ENCODE peak calls at places on chromosomes 4 and X, in ten cellular contexts. N is lower leg skin, A is bronchial epithelial cell, U is fibroblast of lung, T is WTC11, S is upper lobe of right lung, O is lower lobe of right lung, C is Calu3, X is heart left ventricle, I is heart right ventricle. Y is an unnamed sample.

GRCh38 chrX:3295731-3296130 is 50.7 kb downstream of the MXRA5 start:
- DNase-seq in S (no peak), T (peak; percentile 29), I (no peak), X (no peak), U (no peak), N (no peak), A (peak; percentile 43), C (peak; percentile 27), O (no peak), Y (no peak)

GRCh38 chr4:14994242-14994641 is 8.0 kb upstream of the CPEB2 start:
- DNase-seq in O (no peak), X (no peak), I (no peak), T (no peak), U (peak; percentile 44), C (peak; percentile 19), A (peak; percentile 89), S (no peak), N (no peak), Y (no peak)

GRCh38 chr4:130359537-130359936 is 1263.6 kb downstream of the C4orf33 start:
- DNase-seq in N (no peak), U (peak; percentile 67), X (no peak), A (peak; percentile 13), S (no peak), C (no peak), I (no peak), O (no peak), T (no peak), Y (no peak)

GRCh38 chr4:82899339-82899738 is 1.2 kb upstream of the THAP9 start:
- DNase-seq in T (no peak), N (no peak), O (no peak), X (no peak), C (no peak), I (no peak), S (no peak), A (peak; percentile 31), U (no peak), Y (no peak)

GRCh38 chrX:6383488-6383887 is 151.4 kb downstream of the VCX3A start:
- DNase-seq in N (no peak), A (no peak), U (no peak), T (no peak), I (no peak), O (no peak), X (no peak), S (no peak), C (no peak), Y (no peak)

GRCh38 chrX:48540015-48540350 is 469 bp downstream of the TBC1D25 start:
- DNase-seq in N (peak; percentile 87), S (no peak), X (peak; percentile 40), A (peak; percentile 40), T (peak; percentile 51), O (no peak), C (peak; percentile 46), U (peak; percentile 28), I (peak; percentile 29), Y (no peak)

GRCh38 chrX:24494544-24495113 is 29.5 kb downstream of the PDK3 start:
- DNase-seq in T (no peak), O (no peak), I (peak; percentile 30), U (peak; percentile 73), S (no peak), X (no peak), C (peak; percentile 37), A (peak; percentile 89), N (no peak), Y (no peak)

GRCh38 chr4:155667538-155668511 is 1.2 kb downstream of the GUCY1A1 start:
- DNase-seq in I (peak; percentile 33), N (peak; percentile 87), O (peak; percentile 61), A (no peak), T (peak; percentile 42), U (peak; percentile 42), C (peak; percentile 45), S (peak; percentile 80), X (peak; percentile 69), Y (peak; percentile 41)

GRCh38 chrX:84199688-84200087 is 11.7 kb upstream of the RPS6KA6 start:
- DNase-seq in N (no peak), A (no peak), S (no peak), T (no peak), O (no peak), X (no peak), U (no peak), C (no peak), I (no peak), Y (no peak)

GRCh38 chr4:174521800-174522182 is 497 bp downstream of the HPGD start:
- DNase-seq in I (peak; percentile 3), O (peak; percentile 55), S (peak; percentile 68), N (no peak), T (peak; percentile 15), X (no peak), C (peak; percentile 14), U (no peak), A (peak; percentile 35), Y (no peak)

GRCh38 chrX:72238183-72238582 is 644 bp downstream of the ERCC6L start:
- DNase-seq in S (no peak), O (no peak), C (no peak), T (no peak), U (no peak), I (no peak), A (no peak), N (no peak), X (no peak), Y (no peak)

GRCh38 chr4:144594471-144594986 is 51.4 kb upstream of the HHIP start:
- DNase-seq in A (no peak), U (no peak), O (no peak), N (no peak), X (no peak), S (no peak), T (no peak), C (no peak), I (no peak), Y (no peak)

DNA sequence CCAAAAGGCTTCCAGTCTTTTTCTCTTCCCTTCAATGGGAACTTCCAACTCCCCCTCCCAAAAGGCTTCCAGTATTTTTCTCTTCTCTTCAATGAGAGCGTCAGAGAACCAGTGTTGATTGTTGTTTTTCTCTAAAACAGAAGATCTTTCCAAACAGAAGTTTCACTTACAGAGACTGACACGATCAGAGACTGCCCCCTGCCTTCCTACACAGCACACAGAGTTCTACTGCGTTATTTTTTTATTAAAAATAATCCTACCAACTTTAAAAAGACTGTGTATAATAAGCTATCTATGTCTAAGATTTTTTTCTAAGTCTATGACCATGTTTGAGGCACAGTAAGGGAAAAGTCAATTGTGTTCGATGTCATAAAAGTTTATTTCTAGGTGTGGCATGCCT is 3.5 kb upstream of the HTR2C start:
- DNase-seq in N (no peak), S (no peak), X (no peak), C (no peak), I (no peak), O (no peak), A (no peak), U (peak; percentile 29), T (no peak), Y (no peak)
- TF ChIP-seq CTCF in N (no peak), S (no peak), X (no peak), C (no peak), I (no peak), O (no peak), A (no peak), U (no peak), T (no peak), Y (peak; percentile 48)

DNA sequence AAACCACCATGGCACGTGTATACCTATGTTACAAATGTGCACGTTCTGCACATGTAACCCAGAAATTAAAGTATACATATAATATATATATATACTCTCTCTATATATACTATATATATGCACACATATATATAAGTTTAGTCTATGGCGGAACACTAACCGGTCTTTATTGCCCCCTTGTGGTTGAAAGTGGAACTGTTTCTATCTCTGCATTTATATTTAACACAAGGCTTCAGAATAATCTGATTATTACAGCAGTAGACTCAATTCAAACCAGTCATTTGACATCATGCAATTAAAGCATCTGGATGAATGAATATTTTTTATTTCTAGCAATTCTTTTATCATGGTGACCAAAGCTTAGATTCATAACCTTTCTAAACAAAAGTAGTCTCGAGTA is 14.6 kb downstream of the RAB9B start:
- DNase-seq in T (no peak), U (peak; percentile 60), C (peak; percentile 43), S (no peak), A (peak; percentile 52), N (no peak), X (no peak), O (no peak), I (peak; percentile 6), Y (no peak)
- TF ChIP-seq CTCF in T (peak; percentile 60), U (peak; percentile 35), C (peak; percentile 32), S (peak; percentile 70), A (peak; percentile 27), N (no peak), X (peak; percentile 68), O (peak; percentile 60), I (peak; percentile 58), Y (peak; percentile 79)

GRCh38 chr4:185221491-185221890 is 12.1 kb downstream of the SNX25 start:
- DNase-seq in S (no peak), C (no peak), A (no peak), N (no peak), U (no peak), O (no peak), T (no peak), I (no peak), X (no peak), Y (no peak)

GRCh38 chr4:185221912-185222311 is 12.5 kb downstream of the SNX25 start:
- DNase-seq in U (no peak), I (no peak), X (no peak), S (no peak), C (no peak), T (no peak), A (no peak), O (no peak), N (no peak), Y (no peak)

GRCh38 chr4:185222598-185222997 is 13.2 kb downstream of the SNX25 start:
- DNase-seq in S (no peak), N (no peak), T (no peak), U (peak; percentile 47), I (no peak), A (peak; percentile 54), X (no peak), C (no peak), O (no peak), Y (no peak)

GRCh38 chr4:185227131-185227551 is 17.7 kb downstream of the SNX25 start:
- DNase-seq in C (no peak), T (no peak), S (no peak), N (no peak), U (peak; percentile 34), I (no peak), X (no peak), O (no peak), A (no peak), Y (no peak)

DNA sequence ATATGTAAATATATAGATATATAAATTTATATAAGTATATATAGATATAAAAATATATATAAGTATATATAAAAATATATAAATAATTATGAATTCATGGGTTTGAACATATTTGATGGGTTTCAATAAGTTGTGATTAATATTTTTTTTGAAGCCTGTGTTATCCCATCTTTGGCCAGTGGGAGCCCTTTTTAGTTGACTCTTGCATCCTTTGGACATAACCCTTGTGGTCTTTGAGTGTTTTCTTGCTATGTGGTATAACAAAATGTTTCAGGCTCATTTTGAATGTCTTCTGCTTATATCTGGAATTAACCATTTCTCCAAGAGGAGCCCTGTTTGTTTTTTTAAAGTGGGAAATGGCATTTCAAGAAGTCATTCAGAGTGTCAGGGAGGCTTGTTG is 15.2 kb downstream of the SNX25 start:
- DNase-seq in A (no peak), N (no peak), O (no peak), I (no peak), U (no peak), X (no peak), C (no peak), T (no peak), S (no peak), Y (no peak)
- TF ChIP-seq CTCF in A (no peak), N (no peak), O (no peak), I (no peak), U (no peak), X (no peak), C (no peak), T (no peak), S (peak; percentile 28), Y (peak; percentile 26)

GRCh38 chr4:2823671-2824328 is 19.8 kb upstream of the ADD1 start:
- DNase-seq in C (no peak), X (no peak), O (peak; percentile 44), S (peak; percentile 48), A (no peak), T (no peak), N (peak; percentile 86), I (no peak), U (no peak), Y (no peak)
- TF ChIP-seq CTCF in C (no peak), X (no peak), O (no peak), S (no peak), A (no peak), T (no peak), N (no peak), I (no peak), U (no peak), Y (no peak)

Y was measured in progenitor cell of endocrine pancreas.